ENCODE peak calls at places on chromosomes 4 and X, in seven cellular contexts. Q, L, K, I, M, T and R are unnamed samples.
A peak's percentile ranks its signal among the peaks of the same experiment; 100 is the strongest.

GRCh38 chr4:879730-880079 is 52.4 kb downstream of the GAK start:
- DNase-seq in Q (no peak), L (no peak), K (peak; percentile 18), I (no peak), M (no peak), T (no peak), R (no peak)

GRCh38 chr4:88964450-88964849 is 92.5 kb downstream of the FAM13A start:
- DNase-seq in Q (peak; percentile 28), L (no peak), K (peak; percentile 51), I (no peak), M (no peak), T (no peak), R (peak; percentile 65)

GRCh38 chr4:7150083-7150635 is 42.2 kb upstream of the SORCS2 start:
- DNase-seq in Q (no peak), L (no peak), K (no peak), I (no peak), M (no peak), T (no peak), R (no peak)

GRCh38 chr4:110636677-110637407 is 14.0 kb upstream of the PITX2 start:
- DNase-seq in Q (peak; percentile 49), L (no peak), K (no peak), I (peak; percentile 60), M (no peak), T (no peak), R (no peak)

GRCh38 chr4:57136281-57136680 is 26.1 kb upstream of the IGFBP7 start:
- DNase-seq in Q (no peak), L (no peak), K (peak; percentile 59), I (peak; percentile 56), M (no peak), T (no peak), R (no peak)

GRCh38 chrX:11929476-11929875 is 171.4 kb downstream of the MSL3 start:
- DNase-seq in Q (no peak), L (no peak), K (peak; percentile 23), I (no peak), M (no peak), T (no peak), R (peak; percentile 13)

GRCh38 chr4:78599147-78599546 is 47.6 kb downstream of the ANXA3 start:
- DNase-seq in Q (no peak), L (no peak), K (no peak), I (no peak), M (no peak), T (no peak), R (no peak)

GRCh38 chr4:83267121-83267834 is 17.3 kb downstream of the COQ2 start:
- DNase-seq in Q (peak; percentile 90), L (no peak), K (peak; percentile 97), I (peak; percentile 43), M (no peak), T (no peak), R (peak; percentile 96)

GRCh38 chr4:180219080-180219479 is 2024.1 kb upstream of the TENM3 start:
- DNase-seq in Q (no peak), L (no peak), K (no peak), I (no peak), M (no peak), T (no peak), R (no peak)

GRCh38 chr4:122879001-122879400 is 43.4 kb downstream of the NUDT6 start:
- DNase-seq in Q (no peak), L (no peak), K (no peak), I (no peak), M (no peak), T (no peak), R (no peak)

GRCh38 chr4:148216866-148217814 is 225.1 kb downstream of the NR3C2 start:
- DNase-seq in Q (peak; percentile 2), L (no peak), K (peak; percentile 27), I (no peak), M (no peak), T (no peak), R (no peak)

GRCh38 chrX:19791562-19791961 is 95.8 kb downstream of the SH3KBP1 start:
- DNase-seq in Q (peak; percentile 40), L (no peak), K (peak; percentile 70), I (peak; percentile 20), M (no peak), T (no peak), R (peak; percentile 51)

GRCh38 chr4:8723222-8723980 is 130.8 kb downstream of the CPZ start:
- DNase-seq in Q (no peak), L (no peak), K (no peak), I (no peak), M (peak; percentile 8), T (no peak), R (no peak)

GRCh38 chr4:167143018-167143417 is 91.3 kb downstream of the SPOCK3 start:
- DNase-seq in Q (no peak), L (no peak), K (no peak), I (no peak), M (no peak), T (no peak), R (no peak)

GRCh38 chrX:7191681-7192110 is 43.7 kb upstream of the PUDP start:
- DNase-seq in Q (no peak), L (no peak), K (no peak), I (no peak), M (no peak), T (no peak), R (peak; percentile 21)

GRCh38 chr4:11512861-11513260 is 84.2 kb upstream of the HS3ST1 start:
- DNase-seq in Q (no peak), L (no peak), K (no peak), I (no peak), M (no peak), T (no peak), R (no peak)

GRCh38 chr4:10456270-10457254 is 664 bp downstream of the ZNF518B start:
- DNase-seq in Q (peak; percentile 71), L (peak; percentile 59), K (peak; percentile 72), I (peak; percentile 55), M (peak; percentile 56), T (no peak), R (no peak)

GRCh38 chrX:131841496-131842410 is 181.3 kb upstream of the STK26 start:
- DNase-seq in Q (peak; percentile 62), L (no peak), K (peak; percentile 63), I (peak; percentile 6), M (no peak), T (no peak), R (peak; percentile 71)

GRCh38 chr4:187224560-187224959 is 500.9 kb upstream of the FAT1 start:
- DNase-seq in Q (no peak), L (no peak), K (no peak), I (no peak), M (no peak), T (no peak), R (no peak)

GRCh38 chr4:62399242-62399641 is 1199.1 kb downstream of the ADGRL3 start:
- DNase-seq in Q (no peak), L (no peak), K (peak; percentile 3), I (no peak), M (no peak), T (no peak), R (no peak)

GRCh38 chr4:39255916-39256315 is 73.6 kb downstream of the WDR19 start:
- DNase-seq in Q (peak; percentile 36), L (no peak), K (no peak), I (no peak), M (no peak), T (no peak), R (no peak)

GRCh38 chr4:39256436-39256835 is 74.1 kb downstream of the WDR19 start:
- DNase-seq in Q (peak; percentile 42), L (no peak), K (peak; percentile 11), I (peak; percentile 9), M (no peak), T (no peak), R (peak; percentile 8)

GRCh38 chr4:39255266-39255665 is 72.9 kb downstream of the WDR19 start:
- DNase-seq in Q (peak; percentile 55), L (no peak), K (peak; percentile 59), I (peak; percentile 13), M (no peak), T (no peak), R (peak; percentile 30)

GRCh38 chr4:39259571-39260330 is 77.4 kb downstream of the WDR19 start:
- DNase-seq in Q (peak; percentile 51), L (no peak), K (peak; percentile 81), I (peak; percentile 23), M (no peak), T (no peak), R (no peak)
- TF ChIP-seq CTCF in Q (no peak), L (no peak), K (no peak), I (no peak), M (no peak), T (no peak), R (no peak)

GRCh38 chr4:24473309-24473721 is 111.0 kb downstream of the DHX15 start:
- DNase-seq in Q (peak; percentile 39), L (no peak), K (peak; percentile 46), I (peak; percentile 27), M (peak; percentile 26), T (no peak), R (peak; percentile 30)
- TF ChIP-seq CTCF in Q (no peak), L (no peak), K (no peak), I (no peak), M (no peak), T (no peak), R (no peak)

GRCh38 chr4:3073158-3074077 is 920 bp downstream of the HTT-AS start:
- DNase-seq in Q (no peak), L (no peak), K (no peak), I (no peak), M (no peak), T (no peak), R (no peak)

GRCh38 chr4:3071811-3072210 is 2.5 kb downstream of the HTT-AS start:
- DNase-seq in Q (no peak), L (no peak), K (no peak), I (peak; percentile 23), M (no peak), T (no peak), R (no peak)

GRCh38 chr4:3075652-3075981 is 1.1 kb downstream of the HTT start:
- DNase-seq in Q (no peak), L (no peak), K (no peak), I (no peak), M (no peak), T (no peak), R (no peak)

GRCh38 chr4:3074846-3075651 is 568 bp downstream of the HTT start:
- DNase-seq in Q (peak; percentile 55), L (peak; percentile 39), K (peak; percentile 55), I (peak; percentile 37), M (peak; percentile 74), T (peak; percentile 48), R (peak; percentile 54)

GRCh38 chr4:3074078-3074845 is at the start of the genes HTT and HTT-AS:
- DNase-seq in Q (peak; percentile 97), L (peak; percentile 93), K (peak; percentile 95), I (peak; percentile 89), M (peak; percentile 97), T (peak; percentile 97), R (peak; percentile 91)
- TF ChIP-seq CTCF in Q (no peak), L (no peak), K (no peak), I (peak; percentile 4), M (no peak), T (no peak), R (no peak)

DNA sequence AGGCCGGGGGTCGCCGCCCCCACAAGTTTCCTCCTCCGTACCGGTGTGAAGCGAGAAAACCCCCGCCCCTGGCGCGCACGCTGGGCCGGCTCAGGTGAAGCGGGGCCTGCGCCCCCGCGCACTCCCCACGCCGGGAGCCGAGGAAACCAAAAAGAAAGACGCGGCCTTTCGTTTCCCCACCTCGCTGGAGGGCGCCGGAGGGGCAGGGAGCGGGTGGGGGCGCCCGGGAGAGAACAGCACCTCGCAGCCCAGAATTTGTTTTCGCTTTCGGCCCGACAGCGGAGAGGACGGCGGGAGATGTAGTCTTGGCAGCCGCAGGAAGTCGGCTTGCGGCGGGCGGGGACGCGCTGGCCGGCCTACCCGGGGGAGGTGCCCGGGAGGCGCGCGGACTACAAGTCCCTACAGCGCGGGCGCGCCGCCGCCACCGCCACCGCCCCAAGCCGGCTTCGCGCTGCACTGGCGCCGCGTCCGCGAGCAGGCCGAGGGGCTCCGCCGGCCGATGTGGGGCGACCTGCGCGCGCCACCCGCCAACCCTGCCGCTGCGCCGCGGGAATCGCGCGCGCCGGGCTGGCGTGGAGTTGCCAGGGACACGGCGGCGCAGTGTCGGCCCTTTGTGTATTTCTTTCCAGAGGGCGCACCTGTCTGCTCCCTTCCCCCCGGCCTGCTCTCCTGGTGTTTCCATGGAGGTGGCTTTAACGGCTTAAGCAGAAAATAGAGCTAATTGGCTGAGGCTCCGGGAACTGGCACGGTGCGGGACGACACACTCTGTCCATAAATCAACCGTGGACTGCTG is at the start of gene OTUD4:
- DNase-seq in Q (peak; percentile 98), L (peak; percentile 91), K (peak; percentile 97), I (peak; percentile 97), M (peak; percentile 97), T (peak; percentile 69), R (peak; percentile 92)
- TF ChIP-seq CTCF in Q (peak; percentile 13), L (no peak), K (no peak), I (peak; percentile 9), M (no peak), T (no peak), R (no peak)